ENCODE peak calls at places on chromosomes 16 and 17, in four cellular contexts. One of them, this sample, is unnamed.
A peak's percentile ranks its signal among the peaks of the same experiment; 100 is the strongest.

GRCh38 chr17:42286411-42287295 is 1.6 kb upstream of the STAT5A start:
- DNase-seq in breast epithelium: peak; percentile 18
- DNase-seq in sigmoid colon: peak; percentile 78
- DNase-seq in vagina: no peak
- DNase-seq in this sample: peak; percentile 76

GRCh38 chr17:33002245-33002644 is 10.6 kb downstream of the SPACA3 start:
- DNase-seq in breast epithelium: no peak
- DNase-seq in sigmoid colon: no peak
- DNase-seq in vagina: no peak
- DNase-seq in this sample: no peak

GRCh38 chr16:1310832-1311200 is 1.4 kb downstream of the UBE2I start:
- DNase-seq in vagina: no peak
- DNase-seq in sigmoid colon: no peak
- DNase-seq in breast epithelium: no peak
- DNase-seq in this sample: no peak

GRCh38 chr17:8163978-8164814 is 1.4 kb upstream of the VAMP2 start:
- DNase-seq in vagina: peak; percentile 91
- DNase-seq in breast epithelium: peak; percentile 82
- DNase-seq in sigmoid colon: peak; percentile 92
- DNase-seq in this sample: peak; percentile 93

GRCh38 chr16:79393564-79393963 is 207.0 kb downstream of the MAF start:
- DNase-seq in vagina: no peak
- DNase-seq in sigmoid colon: no peak
- DNase-seq in breast epithelium: no peak
- DNase-seq in this sample: no peak

GRCh38 chr17:64387545-64388171 is 3.0 kb downstream of the PECAM1 start:
- DNase-seq in vagina: no peak
- DNase-seq in breast epithelium: no peak
- DNase-seq in sigmoid colon: peak; percentile 57
- DNase-seq in this sample: no peak

GRCh38 chr17:27873746-27874145 is 19.4 kb downstream of the LYRM9 start:
- DNase-seq in sigmoid colon: no peak
- DNase-seq in vagina: no peak
- DNase-seq in breast epithelium: peak; percentile 33
- DNase-seq in this sample: no peak

GRCh38 chr16:49278567-49278827 is 3.1 kb downstream of the CBLN1 start:
- DNase-seq in breast epithelium: no peak
- DNase-seq in sigmoid colon: no peak
- DNase-seq in vagina: no peak
- DNase-seq in this sample: no peak

GRCh38 chr16:50096791-50097190 is 31.0 kb downstream of the HEATR3 start:
- DNase-seq in sigmoid colon: no peak
- DNase-seq in breast epithelium: no peak
- DNase-seq in vagina: no peak
- DNase-seq in this sample: no peak

GRCh38 chr17:67245073-67245693 is at the start of gene HELZ:
- DNase-seq in sigmoid colon: peak; percentile 81
- DNase-seq in vagina: no peak
- DNase-seq in breast epithelium: peak; percentile 41
- DNase-seq in this sample: peak; percentile 85

GRCh38 chr16:4924593-4925378 is 12.2 kb downstream of the PPL start:
- DNase-seq in sigmoid colon: no peak
- DNase-seq in breast epithelium: peak; percentile 88
- DNase-seq in vagina: no peak
- DNase-seq in this sample: no peak

GRCh38 chr17:35879748-35880654 is at the start of gene CCL5:
- DNase-seq in vagina: no peak
- DNase-seq in sigmoid colon: no peak
- DNase-seq in breast epithelium: no peak
- DNase-seq in this sample: no peak

GRCh38 chr16:66402591-66403230 is 24.4 kb upstream of the BEAN1 start:
- DNase-seq in breast epithelium: no peak
- DNase-seq in vagina: no peak
- DNase-seq in sigmoid colon: no peak
- DNase-seq in this sample: no peak

GRCh38 chr17:45956090-45956489 is 43.0 kb upstream of the STH start:
- DNase-seq in breast epithelium: no peak
- DNase-seq in vagina: no peak
- DNase-seq in sigmoid colon: no peak
- DNase-seq in this sample: no peak

GRCh38 chr16:80174416-80174815 is 366.4 kb upstream of the DYNLRB2 start:
- DNase-seq in sigmoid colon: no peak
- DNase-seq in vagina: no peak
- DNase-seq in breast epithelium: no peak
- DNase-seq in this sample: no peak

GRCh38 chr17:37182786-37183185 is 193.0 kb upstream of the C17orf78 start:
- DNase-seq in breast epithelium: no peak
- DNase-seq in vagina: no peak
- DNase-seq in sigmoid colon: no peak
- DNase-seq in this sample: no peak

GRCh38 chr16:49472598-49472997 is 99.0 kb downstream of the C16orf78 start:
- DNase-seq in vagina: no peak
- DNase-seq in breast epithelium: no peak
- DNase-seq in sigmoid colon: peak; percentile 40
- DNase-seq in this sample: peak; percentile 35

GRCh38 chr17:49717371-49717841 is 9.6 kb upstream of the SLC35B1 start:
- DNase-seq in vagina: no peak
- DNase-seq in sigmoid colon: no peak
- DNase-seq in breast epithelium: peak; percentile 35
- DNase-seq in this sample: no peak

GRCh38 chr16:50196736-50197135 is 43.6 kb downstream of the TENT4B start:
- DNase-seq in vagina: no peak
- DNase-seq in sigmoid colon: no peak
- DNase-seq in breast epithelium: no peak
- DNase-seq in this sample: no peak

GRCh38 chr16:50272687-50273381 is 6.5 kb downstream of the ADCY7 start:
- DNase-seq in breast epithelium: no peak
- DNase-seq in sigmoid colon: peak; percentile 57
- DNase-seq in vagina: no peak
- DNase-seq in this sample: no peak

GRCh38 chr17:65685110-65685509 is 123.7 kb upstream of the AXIN2 start:
- DNase-seq in breast epithelium: no peak
- DNase-seq in vagina: no peak
- DNase-seq in sigmoid colon: no peak
- DNase-seq in this sample: no peak

GRCh38 chr17:4463818-4464501 is 30.2 kb downstream of the SPNS3 start:
- DNase-seq in vagina: no peak
- DNase-seq in sigmoid colon: no peak
- DNase-seq in breast epithelium: no peak
- DNase-seq in this sample: no peak

GRCh38 chr17:59353936-59354755 is 22.7 kb downstream of the YPEL2 start:
- DNase-seq in breast epithelium: no peak
- DNase-seq in vagina: no peak
- DNase-seq in sigmoid colon: no peak
- DNase-seq in this sample: no peak

GRCh38 chr17:77266891-77267341 is 126.1 kb downstream of the SEC14L1 start:
- DNase-seq in sigmoid colon: no peak
- DNase-seq in breast epithelium: no peak
- DNase-seq in vagina: no peak
- DNase-seq in this sample: no peak

DNA sequence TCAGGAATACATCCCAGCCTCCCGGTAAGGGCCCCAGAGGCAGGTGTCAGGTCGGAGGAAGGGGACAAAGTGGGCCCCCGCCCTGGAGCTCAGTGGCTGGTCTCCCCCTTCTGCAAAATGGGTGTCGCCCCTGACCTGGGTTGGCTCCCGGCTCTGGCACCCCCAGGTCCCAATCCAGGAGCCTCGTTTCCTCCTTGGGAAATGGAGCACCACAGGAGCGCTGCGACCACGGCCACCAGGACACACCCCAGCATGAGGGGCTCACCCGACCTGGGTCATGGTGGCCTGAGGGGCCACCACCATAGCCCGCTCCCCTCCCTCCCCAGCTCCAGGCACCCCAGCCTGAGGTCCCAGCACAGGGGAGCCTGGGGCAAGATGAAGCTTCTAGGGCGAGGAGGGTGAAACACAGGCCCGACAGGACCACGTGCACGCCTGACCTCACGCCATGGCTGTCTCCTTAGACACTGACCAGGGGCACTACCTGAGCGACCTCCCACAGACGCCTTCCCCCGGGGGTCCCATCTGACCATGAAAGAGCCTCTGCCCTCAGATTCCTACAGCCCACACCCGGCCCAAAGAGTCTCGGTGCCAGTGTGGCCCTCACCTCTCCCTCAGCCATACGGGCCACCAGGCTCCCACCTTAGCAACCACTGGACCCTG is 11.8 kb downstream of the BCAR1 start:
- DNase-seq in breast epithelium: no peak
- DNase-seq in vagina: no peak
- DNase-seq in sigmoid colon: peak; percentile 63
- DNase-seq in this sample: peak; percentile 58
- TF ChIP-seq POLR2AphosphoS5 in breast epithelium: no peak
- TF ChIP-seq POLR2AphosphoS5 in vagina: no peak
- TF ChIP-seq POLR2AphosphoS5 in sigmoid colon: no peak
- TF ChIP-seq POLR2AphosphoS5 in this sample: no peak

GRCh38 chr16:57538235-57538711 is 1.9 kb upstream of the CCDC102A start:
- DNase-seq in sigmoid colon: no peak
- DNase-seq in breast epithelium: peak; percentile 15
- DNase-seq in vagina: no peak
- DNase-seq in this sample: peak; percentile 72
- H3K4me1 ChIP-seq in sigmoid colon: peaks cover 31% of the 10 kb centered on the region
- H3K4me1 ChIP-seq in breast epithelium: peaks cover 20% of the 10 kb centered on the region
- H3K4me1 ChIP-seq in vagina: peaks cover 38% of the 10 kb centered on the region
- H3K4me1 ChIP-seq in this sample: peaks cover 54% of the 10 kb centered on the region

GRCh38 chr17:2693561-2694380 is 17.8 kb downstream of the CLUH start:
- DNase-seq in vagina: peak; percentile 77
- DNase-seq in breast epithelium: peak; percentile 17
- DNase-seq in sigmoid colon: peak; percentile 60
- DNase-seq in this sample: no peak
- TF ChIP-seq POLR2A in vagina: no peak
- TF ChIP-seq POLR2A in breast epithelium: no peak
- TF ChIP-seq POLR2A in sigmoid colon: no peak
- TF ChIP-seq POLR2A in this sample: no peak

GRCh38 chr17:38752930-38753506 is 477 bp downstream of the PSMB3 start:
- DNase-seq in breast epithelium: no peak
- DNase-seq in vagina: no peak
- DNase-seq in sigmoid colon: no peak
- DNase-seq in this sample: no peak
- TF ChIP-seq POLR2AphosphoS5 in breast epithelium: no peak
- TF ChIP-seq POLR2AphosphoS5 in vagina: peak; percentile 10
- TF ChIP-seq POLR2AphosphoS5 in sigmoid colon: no peak
- TF ChIP-seq POLR2AphosphoS5 in this sample: no peak